ENCODE peak calls at places on chromosomes 16 and 17, in six cellular contexts. C is NB4, U is transverse colon, I is uterus, N is breast epithelium, L is heart left ventricle. Y is an unnamed sample.

GRCh38 chr17:37888881-37889280 is 35.3 kb upstream of the TBC1D3K start:
- DNase-seq in I (no peak), U (no peak), C (no peak), N (no peak), L (no peak), Y (no peak)

GRCh38 chr17:44198721-44199552 is 747 bp downstream of the ATXN7L3 start:
- DNase-seq in U (peak; percentile 73), N (peak; percentile 64), L (peak; percentile 66), C (peak; percentile 75), I (peak; percentile 61), Y (no peak)

GRCh38 chr16:67897231-67897630 is 4.2 kb downstream of the PSKH1 start:
- DNase-seq in N (no peak), I (no peak), U (no peak), L (no peak), C (no peak), Y (no peak)

GRCh38 chr17:2433696-2434095 is 32.8 kb upstream of the MNT start:
- DNase-seq in U (no peak), L (no peak), N (no peak), I (no peak), C (peak; percentile 8), Y (no peak)

GRCh38 chr17:79054200-79054599 is 20.4 kb upstream of the ENGASE start:
- DNase-seq in N (no peak), C (no peak), L (no peak), I (no peak), U (no peak), Y (no peak)

GRCh38 chr17:45451131-45451530 is 18.5 kb upstream of the ARHGAP27 start:
- DNase-seq in I (no peak), C (no peak), L (no peak), N (no peak), U (no peak), Y (no peak)

GRCh38 chr16:52515068-52515671 is 31.8 kb downstream of the TOX3 start:
- DNase-seq in C (no peak), I (no peak), N (no peak), U (no peak), L (no peak), Y (no peak)

GRCh38 chr16:79947771-79948170 is 347.2 kb upstream of the MAF start:
- DNase-seq in N (no peak), I (no peak), U (no peak), C (no peak), L (no peak), Y (no peak)

GRCh38 chr16:1642148-1642547 is 30.0 kb downstream of the CRAMP1 start:
- DNase-seq in C (no peak), L (peak; percentile 58), I (no peak), N (no peak), U (no peak), Y (no peak)

GRCh38 chr17:28326114-28326513 is 7.1 kb downstream of the TMEM97 start:
- DNase-seq in N (no peak), U (peak; percentile 35), I (no peak), L (no peak), C (no peak), Y (no peak)

GRCh38 chr16:9219811-9220210 is 128.4 kb downstream of the HAPSTR1 start:
- DNase-seq in C (no peak), N (no peak), U (no peak), L (no peak), I (no peak), Y (no peak)

GRCh38 chr17:37358098-37358829 is 17.5 kb upstream of the C17orf78 start:
- DNase-seq in U (peak; percentile 57), I (peak; percentile 47), N (peak; percentile 56), C (peak; percentile 79), L (peak; percentile 38), Y (peak; percentile 92)

GRCh38 chr16:27238591-27238990 is 30.0 kb downstream of the NSMCE1 start:
- DNase-seq in U (no peak), C (no peak), N (peak; percentile 10), L (no peak), I (no peak), Y (no peak)

GRCh38 chr17:79793924-79794304 is 3.0 kb downstream of the CBX8 start:
- DNase-seq in C (no peak), U (no peak), I (no peak), N (no peak), L (no peak), Y (no peak)

DNA sequence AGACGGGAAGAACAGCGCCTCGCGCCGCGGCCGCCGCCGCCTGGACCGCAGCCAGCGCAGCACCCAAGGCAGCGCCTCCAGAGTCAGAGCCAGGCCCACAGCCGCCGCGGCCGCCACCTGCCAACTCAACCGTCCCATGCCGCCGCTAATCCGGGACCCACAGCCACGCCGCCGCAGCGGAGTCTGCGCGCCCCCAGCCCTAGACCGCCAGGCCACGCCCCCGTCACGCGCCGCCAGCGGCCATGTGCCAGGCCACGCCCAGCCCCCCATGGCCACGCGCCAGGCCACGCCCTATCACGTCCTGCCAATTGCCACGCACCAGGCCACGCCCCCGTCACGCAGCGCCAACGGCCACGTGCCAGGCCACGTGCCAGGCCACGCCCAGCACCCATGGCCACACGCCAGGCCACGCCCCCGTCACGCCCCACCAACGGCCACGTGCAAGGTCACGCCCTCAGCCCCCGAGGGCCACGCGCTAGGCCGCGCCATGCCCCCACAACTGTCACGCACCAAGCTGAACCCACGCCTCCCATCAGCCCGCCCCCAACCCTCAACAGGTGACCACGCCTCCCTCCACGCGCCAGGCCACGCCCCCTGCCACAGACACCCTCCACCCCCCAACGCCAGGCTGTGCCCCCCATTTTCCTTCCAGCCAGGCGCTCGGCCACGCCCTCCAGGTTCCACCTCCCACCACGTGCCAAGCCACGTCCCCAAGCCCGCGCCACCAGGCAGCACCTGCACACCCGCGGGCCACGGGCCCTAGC is at the start of gene PLD6:
- DNase-seq in I (peak; percentile 82), N (peak; percentile 87), U (peak; percentile 93), C (peak; percentile 95), L (peak; percentile 80), Y (peak; percentile 93)
- TF ChIP-seq POLR2A in I (peak; percentile 42), N (no peak), U (no peak), C (peak; percentile 78), L (no peak), Y (no peak)

DNA sequence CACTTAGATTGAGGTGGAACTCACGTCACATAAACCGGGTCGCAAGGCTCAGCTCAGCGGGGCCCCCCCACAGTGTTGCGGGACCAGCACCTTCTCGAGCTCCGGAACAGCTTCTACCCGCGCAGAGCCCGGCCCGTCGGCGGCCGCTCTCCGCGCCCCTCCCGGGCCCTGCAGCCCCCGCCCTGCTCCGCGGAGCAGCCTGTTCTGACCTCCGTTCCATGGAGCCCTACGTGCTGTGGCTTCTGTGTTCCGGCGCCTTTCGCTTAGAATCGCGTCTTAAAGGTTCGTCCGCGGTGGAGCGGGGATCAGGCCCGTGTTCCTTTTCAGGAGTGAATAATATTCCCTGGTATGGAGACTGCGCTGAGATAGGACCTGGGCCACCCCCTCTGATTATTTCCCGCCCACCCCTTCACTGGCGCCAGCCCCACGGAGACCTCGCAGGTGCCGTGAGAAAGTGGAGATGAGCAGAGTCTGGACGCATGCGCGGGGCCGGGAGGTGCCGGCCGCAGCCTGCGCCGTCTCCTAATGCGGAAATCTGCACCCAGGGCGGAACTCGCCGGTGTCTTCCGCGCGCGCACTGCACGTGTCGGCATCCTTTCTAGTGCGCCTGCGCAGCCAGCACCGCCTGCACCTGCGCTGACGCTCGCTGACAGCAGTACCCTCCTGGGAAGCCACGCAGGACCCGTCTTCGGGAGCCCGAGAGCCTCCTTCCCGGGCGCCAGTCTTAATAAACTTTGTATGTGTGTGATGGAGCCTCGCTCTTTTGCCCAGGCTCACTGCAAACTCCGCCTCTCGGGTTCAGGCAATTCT is 30.9 kb downstream of the ZNF778 start:
- DNase-seq in I (no peak), U (no peak), N (peak; percentile 46), C (no peak), L (no peak), Y (no peak)
- H3K4me3 ChIP-seq in I (peak overlapping the region; percentile 49), U (peak overlapping the region; percentile 50), N (peak overlapping the region; percentile 56), C (no peak overlapping the region), L (peak overlapping the region; percentile 57), Y (peak overlapping the region; percentile 76)

GRCh38 chr17:7221281-7222092 is 1.7 kb downstream of the ACADVL start:
- DNase-seq in I (no peak), N (no peak), C (peak; percentile 10), U (no peak), L (no peak), Y (no peak)
- TF ChIP-seq POLR2A in I (no peak), N (no peak), C (no peak), U (no peak), L (no peak), Y (no peak)

GRCh38 chr16:57244463-57244766 is 644 bp upstream of the ARL2BP start:
- DNase-seq in N (no peak), U (no peak), I (no peak), C (no peak), L (no peak), Y (no peak)

GRCh38 chr16:57239089-57239488 is 6.0 kb upstream of the ARL2BP start:
- DNase-seq in N (no peak), L (no peak), I (no peak), U (no peak), C (no peak), Y (no peak)

GRCh38 chr16:57242650-57243049 is 2.4 kb upstream of the ARL2BP start:
- DNase-seq in U (no peak), I (no peak), N (no peak), C (no peak), L (no peak), Y (no peak)

GRCh38 chr16:57238682-57239081 is 6.4 kb upstream of the ARL2BP start:
- DNase-seq in I (no peak), N (no peak), L (no peak), C (no peak), U (no peak), Y (no peak)

DNA sequence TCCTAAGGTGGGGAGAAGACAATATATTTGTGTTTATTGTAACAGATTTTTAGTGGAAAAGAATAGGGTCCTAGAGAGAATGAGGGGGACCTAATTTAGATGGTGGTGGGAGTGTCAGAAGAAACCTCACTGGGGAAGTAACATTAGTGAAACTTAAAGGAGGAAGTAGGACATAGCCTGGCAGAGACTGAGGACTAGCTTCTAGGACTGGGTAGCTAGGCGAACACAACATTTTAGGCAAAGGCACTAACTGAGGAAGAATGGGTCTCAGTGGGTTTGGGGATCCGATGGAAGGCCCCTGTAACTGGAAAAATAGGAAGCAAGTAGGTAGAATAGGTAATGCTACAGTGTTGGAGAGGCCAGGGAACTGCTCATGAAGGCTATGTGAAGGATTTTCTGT is 4.2 kb upstream of the ARL2BP start:
- DNase-seq in L (no peak), U (no peak), N (no peak), I (no peak), C (peak; percentile 67), Y (no peak)
- H3K4me3 ChIP-seq in L (no peak overlapping the region), U (no peak overlapping the region), N (no peak overlapping the region), I (no peak overlapping the region), C (no peak overlapping the region), Y (no peak overlapping the region)

GRCh38 chr17:40218006-40218739 is 931 bp upstream of the WIPF2 start:
- DNase-seq in N (no peak), U (no peak), C (no peak), I (no peak), L (no peak), Y (no peak)

GRCh38 chr17:40224707-40225092 is 5.6 kb downstream of the WIPF2 start:
- DNase-seq in I (no peak), L (no peak), U (no peak), N (no peak), C (no peak), Y (no peak)

GRCh38 chr17:40219073-40219860 is at the start of gene WIPF2:
- DNase-seq in N (peak; percentile 98), L (peak; percentile 97), C (peak; percentile 98), U (peak; percentile 99), I (peak; percentile 97), Y (peak; percentile 98)

GRCh38 chr17:40218740-40219072 is 398 bp upstream of the WIPF2 start:
- DNase-seq in U (peak; percentile 71), C (peak; percentile 54), I (peak; percentile 63), N (no peak), L (peak; percentile 66), Y (no peak)
- TF ChIP-seq POLR2A in U (no peak), C (no peak), I (no peak), N (no peak), L (no peak), Y (no peak)

GRCh38 chr17:35539659-35540026 is 2.2 kb upstream of the SLFN12L start:
- DNase-seq in I (no peak), C (no peak), U (no peak), L (no peak), N (no peak), Y (no peak)
- H3K4me3 ChIP-seq in I (no peak overlapping the region), C (no peak overlapping the region), U (peak overlapping the region; percentile 6), L (peak overlapping the region; percentile 25), N (no peak overlapping the region), Y (no peak overlapping the region)

Y was measured in esophagus muscularis mucosa.